ENCODE peak calls at places on chromosomes 11 and 22, in nine cellular contexts. R, Z, A, K, E, F, T, B and U are unnamed samples.

GRCh38 chr11:11345099-11345498 is 8.0 kb downstream of the CSNK2A3 start:
- DNase-seq in B (no peak), K (no peak), Z (no peak), F (no peak), E (no peak), R (no peak), A (no peak), T (no peak), U (no peak)

GRCh38 chr11:8011981-8012444 is 24.9 kb downstream of the EIF3F start:
- DNase-seq in R (no peak), B (no peak), K (peak), Z (no peak), E (no peak), F (no peak), A (peak), T (no peak), U (no peak)

GRCh38 chr11:925158-925495 is 543 bp upstream of the AP2A2 start:
- DNase-seq in K (no peak), B (no peak), F (no peak), E (no peak), R (no peak), T (no peak), A (no peak), Z (no peak), U (no peak)

GRCh38 chr11:128765104-128765503 is 71.2 kb downstream of the FLI1 start:
- DNase-seq in F (no peak), A (no peak), K (no peak), Z (no peak), T (no peak), B (no peak), R (no peak), E (no peak), U (no peak)

GRCh38 chr22:25407226-25407858 is 157.1 kb upstream of the GRK3 start:
- DNase-seq in E (no peak), A (no peak), R (no peak), Z (no peak), T (no peak), B (no peak), F (no peak), K (no peak), U (no peak)

GRCh38 chr11:12179019-12179418 is 68.6 kb downstream of the MICAL2 start:
- DNase-seq in B (no peak), Z (no peak), F (no peak), A (no peak), K (no peak), T (no peak), R (no peak), E (no peak), U (no peak)

GRCh38 chr11:64900263-64900678 is 16.7 kb downstream of the ATG2A start:
- DNase-seq in B (peak), E (peak), K (no peak), Z (peak), F (peak), T (no peak), R (no peak), A (no peak), U (no peak)

GRCh38 chr22:38965614-38966378 is 8.4 kb downstream of the APOBEC3A start:
- DNase-seq in Z (no peak), E (no peak), K (no peak), F (no peak), T (no peak), B (no peak), R (peak), A (no peak), U (no peak)

GRCh38 chr11:44754876-44755552 is 28.3 kb downstream of the TSPAN18 start:
- DNase-seq in E (no peak), R (no peak), B (no peak), F (no peak), A (no peak), T (no peak), Z (no peak), K (no peak), U (no peak)

GRCh38 chr11:86940122-86940777 is 14.9 kb downstream of the FZD4 start:
- DNase-seq in B (no peak), T (no peak), R (no peak), Z (no peak), A (no peak), E (no peak), K (no peak), F (no peak), U (no peak)

GRCh38 chr11:27971256-27971655 is 136.7 kb downstream of the KIF18A start:
- DNase-seq in Z (no peak), B (no peak), E (no peak), A (peak), F (no peak), K (no peak), R (no peak), T (no peak), U (no peak)